ENCODE peak calls at places on chromosomes 1 and 21, in four cellular contexts. C, K, Q and W are unnamed samples.

GRCh38 chr1:2135866-2136265 is 58.7 kb downstream of the FAAP20 start:
- DNase-seq in C (no peak), K (no peak), Q (no peak), W (no peak)

GRCh38 chr1:200670215-200671118 is 760 bp upstream of the DDX59 start:
- DNase-seq in C (no peak), K (no peak), Q (no peak), W (peak)

GRCh38 chr1:180945551-180945950 is 32.9 kb downstream of the KIAA1614 start:
- DNase-seq in C (no peak), K (no peak), Q (no peak), W (no peak)

GRCh38 chr1:29969576-29969975 is 733.3 kb downstream of the PTPRU start:
- DNase-seq in C (no peak), K (no peak), Q (no peak), W (no peak)

GRCh38 chr1:179817789-179818188 is 59.8 kb downstream of the TOR1AIP2 start:
- DNase-seq in C (no peak), K (no peak), Q (no peak), W (no peak)

GRCh38 chr1:153945795-153946621 is 510 bp downstream of the DENND4B start:
- DNase-seq in C (peak), K (peak), Q (no peak), W (peak)

GRCh38 chr1:45542591-45542990 is 8.0 kb upstream of the AKR1A1 start:
- DNase-seq in C (no peak), K (no peak), Q (no peak), W (no peak)

GRCh38 chr1:59669752-59670312 is 144.9 kb upstream of the HOOK1 start:
- DNase-seq in C (no peak), K (peak), Q (no peak), W (no peak)

GRCh38 chr1:85991261-85991660 is 165.3 kb downstream of the COL24A1 start:
- DNase-seq in C (no peak), K (no peak), Q (no peak), W (no peak)

GRCh38 chr1:206803221-206803730 is 31.0 kb upstream of the IL10 start:
- DNase-seq in C (peak), K (no peak), Q (no peak), W (no peak)

GRCh38 chr1:9181176-9181906 is 52.4 kb upstream of the GPR157 start:
- DNase-seq in C (peak), K (peak), Q (no peak), W (peak)

GRCh38 chr1:178465011-178465410 is 31.8 kb downstream of the CLEC20A start:
- DNase-seq in C (no peak), K (no peak), Q (no peak), W (no peak)

GRCh38 chr1:226551299-226551698 is 2.7 kb downstream of the STUM start:
- DNase-seq in C (no peak), K (no peak), Q (no peak), W (no peak)

GRCh38 chr1:246734861-246735260 is 10.7 kb downstream of the SCCPDH start:
- DNase-seq in C (no peak), K (no peak), Q (no peak), W (no peak)

GRCh38 chr1:212455406-212456165 is 22.9 kb downstream of the NENF start:
- DNase-seq in C (peak), K (peak), Q (peak), W (peak)

GRCh38 chr1:167713330-167714081 is 8.3 kb upstream of the MPZL1 start:
- DNase-seq in C (no peak), K (peak), Q (no peak), W (no peak)

GRCh38 chr1:54864460-54865208 is 22.4 kb downstream of the DHCR24 start:
- DNase-seq in C (no peak), K (no peak), Q (no peak), W (no peak)

GRCh38 chr1:15008783-15009709 is 144.5 kb upstream of the TMEM51 start:
- DNase-seq in C (no peak), K (no peak), Q (no peak), W (no peak)

GRCh38 chr1:92188436-92189255 is 29.1 kb upstream of the C1orf146 start:
- DNase-seq in C (no peak), K (no peak), Q (no peak), W (no peak)

GRCh38 chr1:180920702-180921101 is 8.0 kb downstream of the KIAA1614 start:
- DNase-seq in C (no peak), K (no peak), Q (no peak), W (no peak)

GRCh38 chr1:219085988-219086387 is 87.7 kb upstream of the LYPLAL1 start:
- DNase-seq in C (no peak), K (no peak), Q (no peak), W (no peak)

GRCh38 chr1:96281491-96281890 is 440.1 kb upstream of the PTBP2 start:
- DNase-seq in C (no peak), K (no peak), Q (no peak), W (no peak)

GRCh38 chr21:20721151-20721550 is 277.1 kb upstream of the NCAM2 start:
- DNase-seq in C (no peak), K (no peak), Q (no peak), W (no peak)

GRCh38 chr1:6545276-6545934 is 8.9 kb downstream of the NOL9 start:
- DNase-seq in C (no peak), K (no peak), Q (no peak), W (no peak)

GRCh38 chr1:150551784-150552691 is 2.8 kb downstream of the ADAMTSL4 start:
- DNase-seq in C (no peak), K (peak), Q (peak), W (no peak)

GRCh38 chr1:83555871-83556270 is 443.1 kb downstream of the TTLL7 start:
- DNase-seq in C (no peak), K (no peak), Q (no peak), W (no peak)

GRCh38 chr1:209038316-209038715 is 545.2 kb upstream of the CAMK1G start:
- DNase-seq in C (no peak), K (no peak), Q (no peak), W (no peak)

GRCh38 chr1:221530791-221531190 is 211.1 kb downstream of the DUSP10 start:
- DNase-seq in C (no peak), K (no peak), Q (no peak), W (no peak)

GRCh38 chr1:185969524-185969991 is 235.4 kb downstream of the HMCN1 start:
- DNase-seq in C (no peak), K (no peak), Q (no peak), W (no peak)

GRCh38 chr1:209884249-209884648 is 53.8 kb upstream of the SYT14 start:
- DNase-seq in C (no peak), K (no peak), Q (no peak), W (no peak)

GRCh38 chr1:35448344-35448801 is 108.8 kb downstream of the KIAA0319L start:
- DNase-seq in C (no peak), K (no peak), Q (peak), W (no peak)

GRCh38 chr1:181479137-181479745 is 4.1 kb upstream of the CACNA1E start:
- DNase-seq in C (no peak), K (peak), Q (peak), W (peak)

GRCh38 chr1:6519935-6520621 is 28.6 kb upstream of the PLEKHG5 start:
- DNase-seq in C (no peak), K (peak), Q (peak), W (peak)

GRCh38 chr1:168321945-168322344 is 41.3 kb downstream of the TBX19 start:
- DNase-seq in C (no peak), K (no peak), Q (no peak), W (no peak)

GRCh38 chr21:42495765-42496119 is 282 bp downstream of the RSPH1 start:
- DNase-seq in C (no peak), K (no peak), Q (no peak), W (peak)

GRCh38 chr1:59266180-59266926 is 30.5 kb upstream of the FGGY start:
- DNase-seq in C (no peak), K (no peak), Q (no peak), W (no peak)

GRCh38 chr1:229094476-229095311 is 176.2 kb upstream of the RAB4A start:
- DNase-seq in C (no peak), K (no peak), Q (no peak), W (no peak)

GRCh38 chr21:34639882-34640788 is 25.2 kb upstream of the RCAN1 start:
- DNase-seq in C (peak), K (no peak), Q (no peak), W (no peak)

GRCh38 chr1:180912801-180913616 is at the start of gene KIAA1614:
- DNase-seq in C (no peak), K (no peak), Q (no peak), W (no peak)